ENCODE peak calls at places on chromosomes 11 and 22, in six cellular contexts. U, P, F, X, T and B are unnamed samples.

GRCh38 chr22:28819253-28820096 is 19.1 kb upstream of the XBP1 start:
- DNase-seq in P (no peak), U (no peak), X (no peak), T (no peak), F (no peak), B (no peak)

GRCh38 chr22:45998638-45999378 is 21.8 kb upstream of the WNT7B start:
- DNase-seq in T (no peak), F (no peak), X (peak), U (no peak), P (no peak), B (no peak)

GRCh38 chr11:33475999-33476398 is 218.8 kb downstream of the HIPK3 start:
- DNase-seq in F (no peak), T (no peak), P (peak), U (no peak), X (peak), B (no peak)

GRCh38 chr22:31212783-31213626 is 907 bp downstream of the LIMK2 start:
- DNase-seq in T (no peak), F (no peak), P (no peak), X (no peak), U (no peak), B (no peak)

GRCh38 chr11:62000539-62001446 is 33.4 kb upstream of the FTH1 start:
- DNase-seq in F (no peak), U (no peak), T (no peak), P (no peak), X (no peak), B (no peak)

GRCh38 chr22:23182289-23183106 is 2.2 kb downstream of the BCR start:
- DNase-seq in U (peak), T (peak), X (peak), P (peak), F (no peak), B (peak)

GRCh38 chr11:61173456-61173855 is 12.2 kb upstream of the VPS37C start:
- DNase-seq in F (no peak), X (no peak), U (no peak), T (no peak), P (peak), B (no peak)

GRCh38 chr11:47705722-47706121 is 9.4 kb downstream of the AGBL2 start:
- DNase-seq in U (no peak), T (no peak), X (no peak), P (no peak), F (no peak), B (no peak)

GRCh38 chr22:23608583-23608982 is 23.5 kb downstream of the DRICH1 start:
- DNase-seq in T (no peak), F (no peak), U (peak), X (no peak), P (no peak), B (no peak)

GRCh38 chr11:2806351-2807058 is 79.1 kb downstream of the CDKN1C start:
- DNase-seq in T (no peak), F (no peak), P (no peak), U (peak), X (no peak), B (no peak)

GRCh38 chr11:109264128-109264527 is 157.9 kb upstream of the C11orf87 start:
- DNase-seq in T (no peak), X (peak), P (no peak), F (no peak), U (no peak), B (no peak)

GRCh38 chr11:9495780-9496514 is 35.1 kb downstream of the ZNF143 start:
- DNase-seq in P (no peak), X (no peak), T (no peak), F (no peak), U (no peak), B (no peak)

GRCh38 chr22:44331881-44332714 is 19.3 kb upstream of the SHISAL1 start:
- DNase-seq in X (no peak), P (peak), T (no peak), U (peak), F (no peak), B (no peak)

GRCh38 chr22:38782402-38783094 is 11.4 kb downstream of the DNAL4 start:
- DNase-seq in U (peak), P (no peak), X (no peak), T (peak), F (no peak), B (no peak)

GRCh38 chr11:77821349-77821851 is 456 bp downstream of the AAMDC start:
- DNase-seq in P (peak), U (peak), T (peak), X (no peak), F (peak), B (no peak)

GRCh38 chr11:88103337-88104206 is 71.7 kb downstream of the RAB38 start:
- DNase-seq in T (no peak), F (peak), X (peak), U (peak), P (peak), B (no peak)

GRCh38 chr11:62479631-62480201 is 60.9 kb downstream of the SCGB1A1 start:
- DNase-seq in T (no peak), P (no peak), F (no peak), U (no peak), X (no peak), B (no peak)

GRCh38 chr11:45264839-45265515 is 21.2 kb downstream of the SYT13 start:
- DNase-seq in F (no peak), T (no peak), U (no peak), P (no peak), X (no peak), B (no peak)

GRCh38 chr11:2587976-2588748 is 111.6 kb downstream of the KCNQ1OT1 start:
- DNase-seq in T (no peak), P (no peak), U (no peak), F (peak), X (no peak), B (no peak)

GRCh38 chr11:1394936-1395772 is 5.4 kb downstream of the BRSK2 start:
- DNase-seq in F (no peak), P (no peak), T (no peak), X (no peak), U (no peak), B (no peak)